ENCODE peak calls at places on chromosomes 5 and 9, in four cellular contexts. I is activated T-cell treated with anti-CD3 and anti-CD28 coated beads, Interleukin-2, amount 50 U/mL, for 72 hours; E is lower lobe of right lung; M is stimulated activated memory B cell treated with anti-CD40 and anti-IgM and Interleukin-4, amounts not matched to agents 10 μg/mL and 1 μg/mL and 100 μg/mL, for 72 hours. K is an unnamed sample.

GRCh38 chr5:15501057-15501791 is 1.2 kb downstream of the FBXL7 start:
- ATAC-seq in E (peak; percentile 70), I (no peak), M (no peak), K (peak; percentile 48)

GRCh38 chr9:135890896-135891631 is 16.3 kb downstream of the CAMSAP1 start:
- ATAC-seq in E (no peak), M (no peak), I (no peak), K (no peak)

GRCh38 chr9:38015267-38015666 is 53.8 kb downstream of the SHB start:
- ATAC-seq in E (no peak), I (no peak), M (no peak), K (no peak)

GRCh38 chr9:115808695-115809094 is 344.9 kb upstream of the PAPPA start:
- ATAC-seq in I (no peak), E (peak; percentile 33), M (no peak), K (no peak)

GRCh38 chr5:74766887-74767578 is at the start of the genes GFM2 and NSA2:
- ATAC-seq in E (peak; percentile 99), M (peak; percentile 96), I (peak; percentile 94), K (peak; percentile 98)

GRCh38 chr9:70220216-70220615 is 38.6 kb upstream of the SMC5 start:
- ATAC-seq in E (no peak), I (no peak), M (no peak), K (no peak)

GRCh38 chr9:706606-707451 is 134.7 kb upstream of the DMRT1 start:
- ATAC-seq in I (peak; percentile 90), E (peak; percentile 79), M (peak; percentile 68), K (peak; percentile 90)

GRCh38 chr5:147643142-147643541 is 133.3 kb upstream of the DPYSL3 start:
- ATAC-seq in M (no peak), E (no peak), I (no peak), K (no peak)

GRCh38 chr9:113012492-113012891 is 500 bp upstream of the ZNF883 start:
- ATAC-seq in E (no peak), M (no peak), I (no peak), K (no peak)

GRCh38 chr9:83327323-83327722 is 210.9 kb downstream of the FRMD3 start:
- ATAC-seq in E (no peak), I (no peak), M (no peak), K (no peak)

GRCh38 chr5:15807248-15807647 is 307.3 kb downstream of the FBXL7 start:
- ATAC-seq in E (no peak), I (no peak), M (no peak), K (peak; percentile 25)

GRCh38 chr5:45542421-45542820 is 153.8 kb downstream of the HCN1 start:
- ATAC-seq in M (no peak), I (no peak), E (no peak), K (no peak)

GRCh38 chr9:20526500-20527319 is 95.6 kb downstream of the MLLT3 start:
- ATAC-seq in M (no peak), E (peak; percentile 43), I (peak; percentile 59), K (no peak)

GRCh38 chr9:92664394-92665152 is 5.4 kb downstream of the IPPK start:
- ATAC-seq in E (no peak), I (peak; percentile 75), M (peak; percentile 59), K (no peak)

GRCh38 chr5:42993516-42994284 is 46.4 kb downstream of the ANXA2R start:
- ATAC-seq in M (peak; percentile 19), E (peak; percentile 38), I (peak; percentile 28), K (no peak)

GRCh38 chr5:168172718-168173045 is 118.8 kb upstream of the WWC1 start:
- ATAC-seq in I (no peak), M (no peak), E (no peak), K (no peak)

GRCh38 chr5:98415663-98416062 is 357.8 kb upstream of the RGMB start:
- ATAC-seq in I (no peak), M (no peak), E (no peak), K (no peak)

GRCh38 chr5:1161832-1162229 is 39.6 kb upstream of the SLC6A19 start:
- ATAC-seq in I (no peak), E (peak; percentile 20), M (no peak), K (peak; percentile 56)

GRCh38 chr5:96714450-96714849 is 52.3 kb downstream of the CAST start:
- ATAC-seq in I (no peak), E (peak; percentile 75), M (no peak), K (peak; percentile 37)

GRCh38 chr5:164672931-164673694 is 1167.7 kb downstream of the MAT2B start:
- ATAC-seq in I (no peak), E (no peak), M (no peak), K (no peak)

GRCh38 chr5:174997688-174998087 is 273.3 kb downstream of the MSX2 start:
- ATAC-seq in E (no peak), I (no peak), M (no peak), K (no peak)

GRCh38 chr5:2634399-2635176 is 116.9 kb downstream of the IRX2 start:
- ATAC-seq in M (no peak), E (no peak), I (no peak), K (no peak)

GRCh38 chr9:5764130-5764868 is 68.6 kb downstream of the ERMP1 start:
- ATAC-seq in M (peak; percentile 73), I (peak; percentile 72), E (no peak), K (no peak)

GRCh38 chr5:10695759-10696543 is 65.1 kb downstream of the DAP start:
- ATAC-seq in E (no peak), I (no peak), M (no peak), K (no peak)

GRCh38 chr9:4084440-4084818 is 215.4 kb downstream of the GLIS3 start:
- ATAC-seq in I (no peak), M (no peak), E (peak; percentile 19), K (peak; percentile 79)

GRCh38 chr9:87122947-87123685 is 175.8 kb upstream of the GAS1 start:
- ATAC-seq in E (no peak), I (peak; percentile 77), M (no peak), K (peak; percentile 40)

GRCh38 chr9:99235874-99236627 is 14.0 kb downstream of the SEC61B start:
- ATAC-seq in M (peak; percentile 98), I (peak; percentile 95), E (no peak), K (no peak)

GRCh38 chr5:122858451-122858850 is 13.0 kb downstream of the SNX24 start:
- ATAC-seq in M (no peak), E (no peak), I (no peak), K (no peak)

GRCh38 chr9:37677435-37677834 is 26.7 kb downstream of the FRMPD1 start:
- ATAC-seq in E (no peak), I (no peak), M (no peak), K (no peak)

GRCh38 chr9:112168197-112168596 is 6.9 kb downstream of the SUSD1 start:
- ATAC-seq in I (peak; percentile 58), E (no peak), M (no peak), K (no peak)

GRCh38 chr9:99782962-99783718 is 38.5 kb upstream of the NR4A3 start:
- ATAC-seq in I (no peak), M (peak; percentile 90), E (no peak), K (no peak)

GRCh38 chr9:9142001-9142400 is 1342.4 kb upstream of the DMAC1 start:
- ATAC-seq in I (no peak), E (no peak), M (no peak), K (no peak)

K was measured in gastroesophageal sphincter.